ENCODE peak calls at places on chromosomes 12 and 14, in seven cellular contexts. T is stomach; Y is tibial artery; S is effector CD4-positive, alpha-beta T cell; Q is mammary epithelial cell; J is NCI-H187; K is nephron progenitor cell. I is an unnamed sample.

GRCh38 chr12:49566361-49566760 is 1.6 kb downstream of the MCRS1 start:
- DNase-seq in S (no peak), K (no peak), Y (peak; percentile 45), Q (no peak), J (no peak), T (no peak), I (no peak)

GRCh38 chr12:11014234-11014633 is 8.2 kb downstream of the TAS2R19 start:
- DNase-seq in K (no peak), Q (no peak), T (no peak), J (no peak), S (no peak), Y (no peak), I (peak; percentile 26)

GRCh38 chr14:63542231-63542999 is 762 bp downstream of the PPP2R5E start:
- DNase-seq in K (peak; percentile 51), J (no peak), Q (peak; percentile 34), Y (peak; percentile 66), S (peak; percentile 8), T (no peak), I (no peak)

GRCh38 chr12:89648211-89648930 is 60.3 kb downstream of the ATP2B1 start:
- DNase-seq in Y (no peak), S (no peak), T (no peak), K (no peak), Q (no peak), J (no peak), I (peak; percentile 57)

GRCh38 chr12:121295123-121295745 is 1.3 kb downstream of the CAMKK2 start:
- DNase-seq in J (no peak), Q (no peak), S (no peak), Y (no peak), K (no peak), T (no peak), I (no peak)

GRCh38 chr14:61891810-61892209 is 129.6 kb downstream of the SNAPC1 start:
- DNase-seq in Q (no peak), T (no peak), J (no peak), S (no peak), K (no peak), Y (no peak), I (no peak)

GRCh38 chr12:66848967-66849366 is 170.1 kb upstream of the GRIP1 start:
- DNase-seq in T (no peak), K (no peak), S (no peak), Q (no peak), J (no peak), Y (no peak), I (no peak)

GRCh38 chr12:1660304-1661187 is 30.3 kb upstream of the ADIPOR2 start:
- DNase-seq in S (peak; percentile 60), Q (peak; percentile 90), Y (peak; percentile 76), K (no peak), J (no peak), T (peak; percentile 96), I (peak; percentile 37)

GRCh38 chr12:45660330-45660729 is 69.2 kb upstream of the ARID2 start:
- DNase-seq in S (no peak), K (no peak), Y (no peak), Q (peak; percentile 79), T (peak; percentile 26), J (no peak), I (peak; percentile 69)

GRCh38 chr12:98126637-98127335 is 388.6 kb upstream of the TMPO start:
- DNase-seq in S (no peak), Y (no peak), J (no peak), K (peak; percentile 5), T (no peak), Q (no peak), I (no peak)

GRCh38 chr12:86698581-86698980 is 442.4 kb upstream of the MGAT4C start:
- DNase-seq in Q (no peak), K (no peak), Y (no peak), T (no peak), J (no peak), S (no peak), I (peak; percentile 52)

GRCh38 chr12:110355080-110355479 is 48.4 kb downstream of the ANAPC7 start:
- DNase-seq in K (peak; percentile 19), Q (no peak), J (no peak), T (no peak), S (peak; percentile 11), Y (no peak), I (no peak)

GRCh38 chr12:102406033-102406584 is 74.3 kb downstream of the IGF1 start:
- DNase-seq in J (peak; percentile 56), Q (peak; percentile 66), Y (no peak), S (no peak), K (no peak), T (peak; percentile 45), I (peak; percentile 6)

GRCh38 chr12:126163984-126164383 is 1098.7 kb downstream of the AACS start:
- DNase-seq in S (no peak), K (no peak), J (no peak), T (peak; percentile 67), Q (no peak), Y (no peak), I (no peak)

GRCh38 chr14:91246051-91246852 is 1.7 kb upstream of the GPR68 start:
- DNase-seq in Q (no peak), S (peak; percentile 78), T (no peak), Y (no peak), J (no peak), K (no peak), I (no peak)

GRCh38 chr12:3230758-3231375 is 153.7 kb downstream of the TSPAN9 start:
- DNase-seq in Y (no peak), T (no peak), K (no peak), J (no peak), S (no peak), Q (no peak), I (no peak)

GRCh38 chr12:108826115-108826806 is 31.1 kb downstream of the SSH1 start:
- DNase-seq in K (no peak), J (no peak), S (no peak), Q (no peak), Y (peak; percentile 89), T (no peak), I (peak; percentile 96)

GRCh38 chr14:63266106-63266505 is 52.6 kb downstream of the GPHB5 start:
- DNase-seq in K (no peak), S (no peak), J (no peak), Q (peak; percentile 82), Y (no peak), T (no peak), I (peak; percentile 24)

GRCh38 chr14:100106661-100107112 is 41.5 kb downstream of the EVL start:
- DNase-seq in Q (no peak), T (no peak), K (no peak), Y (peak; percentile 63), S (no peak), J (no peak), I (no peak)

GRCh38 chr12:102542816-102543448 is 62.6 kb upstream of the IGF1 start:
- DNase-seq in Y (no peak), S (no peak), Q (no peak), J (no peak), K (no peak), T (no peak), I (no peak)

GRCh38 chr12:121223283-121223946 is 13.5 kb downstream of the P2RX4 start:
- DNase-seq in K (no peak), J (no peak), Q (peak; percentile 12), Y (no peak), T (peak; percentile 52), S (no peak), I (no peak)

I was measured in fibroblast of the aortic adventitia.